ENCODE peak calls at places on chromosomes 6 and 20, in ten cellular contexts. One of them, this sample, is unnamed.

GRCh38 chr6:3124667-3125066 is 6.2 kb downstream of the BPHL start:
- DNase-seq in ELR: no peak
- DNase-seq in GM19239: no peak
- DNase-seq in activated CD4-positive, alpha-beta T cell treated with anti-CD3 and anti-CD28 coated beads, Interleukin-2, amount 10 ng/mL, durations not matched to agents 24 days and 14 days: no peak
- DNase-seq in HT-29: no peak
- DNase-seq in stimulated activated CD4-positive, alpha-beta T cell treated with anti-CD3 and anti-CD28 coated beads, TNF-alpha, amount 100 ng/mL, for 4 hours: no peak
- DNase-seq in NCI-H2081: no peak
- DNase-seq in neuronal stem cell: no peak
- DNase-seq in central memory CD8-positive, alpha-beta T cell: no peak
- DNase-seq in right cardiac atrium: no peak
- DNase-seq in this sample: no peak

GRCh38 chr6:49801525-49801924 is 14.4 kb upstream of the PGK2 start:
- DNase-seq in right cardiac atrium: no peak
- DNase-seq in activated CD4-positive, alpha-beta T cell treated with anti-CD3 and anti-CD28 coated beads, Interleukin-2, amount 10 ng/mL, durations not matched to agents 24 days and 14 days: no peak
- DNase-seq in central memory CD8-positive, alpha-beta T cell: no peak
- DNase-seq in ELR: no peak
- DNase-seq in stimulated activated CD4-positive, alpha-beta T cell treated with anti-CD3 and anti-CD28 coated beads, TNF-alpha, amount 100 ng/mL, for 4 hours: no peak
- DNase-seq in HT-29: no peak
- DNase-seq in NCI-H2081: no peak
- DNase-seq in neuronal stem cell: no peak
- DNase-seq in GM19239: no peak
- DNase-seq in this sample: no peak

GRCh38 chr20:49045440-49046086 is 549 bp upstream of the CSE1L start:
- DNase-seq in ELR: peak; percentile 23
- DNase-seq in NCI-H2081: no peak
- DNase-seq in neuronal stem cell: no peak
- DNase-seq in right cardiac atrium: peak; percentile 73
- DNase-seq in activated CD4-positive, alpha-beta T cell treated with anti-CD3 and anti-CD28 coated beads, Interleukin-2, amount 10 ng/mL, durations not matched to agents 24 days and 14 days: no peak
- DNase-seq in stimulated activated CD4-positive, alpha-beta T cell treated with anti-CD3 and anti-CD28 coated beads, TNF-alpha, amount 100 ng/mL, for 4 hours: no peak
- DNase-seq in central memory CD8-positive, alpha-beta T cell: no peak
- DNase-seq in GM19239: no peak
- DNase-seq in HT-29: no peak
- DNase-seq in this sample: no peak

GRCh38 chr20:62823688-62824475 is 7.0 kb downstream of the COL9A3 start:
- DNase-seq in neuronal stem cell: no peak
- DNase-seq in HT-29: no peak
- DNase-seq in stimulated activated CD4-positive, alpha-beta T cell treated with anti-CD3 and anti-CD28 coated beads, TNF-alpha, amount 100 ng/mL, for 4 hours: no peak
- DNase-seq in ELR: no peak
- DNase-seq in GM19239: no peak
- DNase-seq in NCI-H2081: no peak
- DNase-seq in central memory CD8-positive, alpha-beta T cell: no peak
- DNase-seq in right cardiac atrium: peak; percentile 46
- DNase-seq in activated CD4-positive, alpha-beta T cell treated with anti-CD3 and anti-CD28 coated beads, Interleukin-2, amount 10 ng/mL, durations not matched to agents 24 days and 14 days: peak; percentile 57
- DNase-seq in this sample: no peak

GRCh38 chr20:55390791-55391190 is 614.5 kb downstream of the CBLN4 start:
- DNase-seq in central memory CD8-positive, alpha-beta T cell: no peak
- DNase-seq in ELR: no peak
- DNase-seq in right cardiac atrium: no peak
- DNase-seq in HT-29: no peak
- DNase-seq in NCI-H2081: no peak
- DNase-seq in stimulated activated CD4-positive, alpha-beta T cell treated with anti-CD3 and anti-CD28 coated beads, TNF-alpha, amount 100 ng/mL, for 4 hours: no peak
- DNase-seq in neuronal stem cell: no peak
- DNase-seq in activated CD4-positive, alpha-beta T cell treated with anti-CD3 and anti-CD28 coated beads, Interleukin-2, amount 10 ng/mL, durations not matched to agents 24 days and 14 days: no peak
- DNase-seq in GM19239: no peak
- DNase-seq in this sample: no peak

GRCh38 chr20:63054695-63055240 is 48.0 kb upstream of the BHLHE23 start:
- DNase-seq in GM19239: no peak
- DNase-seq in activated CD4-positive, alpha-beta T cell treated with anti-CD3 and anti-CD28 coated beads, Interleukin-2, amount 10 ng/mL, durations not matched to agents 24 days and 14 days: no peak
- DNase-seq in central memory CD8-positive, alpha-beta T cell: no peak
- DNase-seq in HT-29: no peak
- DNase-seq in right cardiac atrium: peak; percentile 33
- DNase-seq in ELR: no peak
- DNase-seq in NCI-H2081: no peak
- DNase-seq in neuronal stem cell: no peak
- DNase-seq in stimulated activated CD4-positive, alpha-beta T cell treated with anti-CD3 and anti-CD28 coated beads, TNF-alpha, amount 100 ng/mL, for 4 hours: no peak
- DNase-seq in this sample: no peak

GRCh38 chr20:31693402-31693801 is 29.3 kb downstream of the BCL2L1 start:
- DNase-seq in activated CD4-positive, alpha-beta T cell treated with anti-CD3 and anti-CD28 coated beads, Interleukin-2, amount 10 ng/mL, durations not matched to agents 24 days and 14 days: no peak
- DNase-seq in HT-29: no peak
- DNase-seq in GM19239: no peak
- DNase-seq in neuronal stem cell: no peak
- DNase-seq in right cardiac atrium: no peak
- DNase-seq in stimulated activated CD4-positive, alpha-beta T cell treated with anti-CD3 and anti-CD28 coated beads, TNF-alpha, amount 100 ng/mL, for 4 hours: no peak
- DNase-seq in NCI-H2081: no peak
- DNase-seq in ELR: no peak
- DNase-seq in central memory CD8-positive, alpha-beta T cell: no peak
- DNase-seq in this sample: no peak

GRCh38 chr20:4896971-4897497 is 104.3 kb downstream of the SLC23A2 start:
- DNase-seq in activated CD4-positive, alpha-beta T cell treated with anti-CD3 and anti-CD28 coated beads, Interleukin-2, amount 10 ng/mL, durations not matched to agents 24 days and 14 days: peak; percentile 64
- DNase-seq in NCI-H2081: no peak
- DNase-seq in HT-29: peak; percentile 60
- DNase-seq in central memory CD8-positive, alpha-beta T cell: no peak
- DNase-seq in stimulated activated CD4-positive, alpha-beta T cell treated with anti-CD3 and anti-CD28 coated beads, TNF-alpha, amount 100 ng/mL, for 4 hours: no peak
- DNase-seq in right cardiac atrium: no peak
- DNase-seq in GM19239: no peak
- DNase-seq in ELR: peak; percentile 28
- DNase-seq in neuronal stem cell: no peak
- DNase-seq in this sample: no peak

GRCh38 chr6:141264101-141264500 is 868.6 kb upstream of the GJE1 start:
- DNase-seq in GM19239: no peak
- DNase-seq in central memory CD8-positive, alpha-beta T cell: no peak
- DNase-seq in stimulated activated CD4-positive, alpha-beta T cell treated with anti-CD3 and anti-CD28 coated beads, TNF-alpha, amount 100 ng/mL, for 4 hours: no peak
- DNase-seq in NCI-H2081: no peak
- DNase-seq in HT-29: no peak
- DNase-seq in activated CD4-positive, alpha-beta T cell treated with anti-CD3 and anti-CD28 coated beads, Interleukin-2, amount 10 ng/mL, durations not matched to agents 24 days and 14 days: no peak
- DNase-seq in ELR: peak; percentile 15
- DNase-seq in right cardiac atrium: no peak
- DNase-seq in neuronal stem cell: no peak
- DNase-seq in this sample: no peak

GRCh38 chr6:2578729-2579128 is 172.0 kb downstream of the MYLK4 start:
- DNase-seq in HT-29: no peak
- DNase-seq in ELR: peak; percentile 6
- DNase-seq in right cardiac atrium: no peak
- DNase-seq in stimulated activated CD4-positive, alpha-beta T cell treated with anti-CD3 and anti-CD28 coated beads, TNF-alpha, amount 100 ng/mL, for 4 hours: no peak
- DNase-seq in neuronal stem cell: no peak
- DNase-seq in NCI-H2081: no peak
- DNase-seq in activated CD4-positive, alpha-beta T cell treated with anti-CD3 and anti-CD28 coated beads, Interleukin-2, amount 10 ng/mL, durations not matched to agents 24 days and 14 days: peak; percentile 27
- DNase-seq in central memory CD8-positive, alpha-beta T cell: no peak
- DNase-seq in GM19239: no peak
- DNase-seq in this sample: no peak

GRCh38 chr6:106534564-106534982 is 94.7 kb downstream of the RTN4IP1 start:
- DNase-seq in central memory CD8-positive, alpha-beta T cell: no peak
- DNase-seq in neuronal stem cell: no peak
- DNase-seq in activated CD4-positive, alpha-beta T cell treated with anti-CD3 and anti-CD28 coated beads, Interleukin-2, amount 10 ng/mL, durations not matched to agents 24 days and 14 days: peak; percentile 77
- DNase-seq in GM19239: no peak
- DNase-seq in NCI-H2081: no peak
- DNase-seq in ELR: no peak
- DNase-seq in right cardiac atrium: no peak
- DNase-seq in stimulated activated CD4-positive, alpha-beta T cell treated with anti-CD3 and anti-CD28 coated beads, TNF-alpha, amount 100 ng/mL, for 4 hours: no peak
- DNase-seq in HT-29: no peak
- DNase-seq in this sample: no peak

GRCh38 chr6:31739639-31740396 is at the start of gene MSH5:
- DNase-seq in neuronal stem cell: peak; percentile 99
- DNase-seq in ELR: peak; percentile 100
- DNase-seq in GM19239: peak; percentile 83
- DNase-seq in central memory CD8-positive, alpha-beta T cell: peak; percentile 90
- DNase-seq in stimulated activated CD4-positive, alpha-beta T cell treated with anti-CD3 and anti-CD28 coated beads, TNF-alpha, amount 100 ng/mL, for 4 hours: peak; percentile 88
- DNase-seq in NCI-H2081: peak; percentile 98
- DNase-seq in right cardiac atrium: peak; percentile 99
- DNase-seq in HT-29: peak; percentile 99
- DNase-seq in activated CD4-positive, alpha-beta T cell treated with anti-CD3 and anti-CD28 coated beads, Interleukin-2, amount 10 ng/mL, durations not matched to agents 24 days and 14 days: peak; percentile 99
- DNase-seq in this sample: peak; percentile 96

GRCh38 chr20:62088258-62089127 is 22.8 kb upstream of the TAF4 start:
- DNase-seq in GM19239: no peak
- DNase-seq in right cardiac atrium: no peak
- DNase-seq in neuronal stem cell: no peak
- DNase-seq in ELR: peak; percentile 100
- DNase-seq in activated CD4-positive, alpha-beta T cell treated with anti-CD3 and anti-CD28 coated beads, Interleukin-2, amount 10 ng/mL, durations not matched to agents 24 days and 14 days: peak; percentile 60
- DNase-seq in NCI-H2081: no peak
- DNase-seq in central memory CD8-positive, alpha-beta T cell: no peak
- DNase-seq in stimulated activated CD4-positive, alpha-beta T cell treated with anti-CD3 and anti-CD28 coated beads, TNF-alpha, amount 100 ng/mL, for 4 hours: no peak
- DNase-seq in HT-29: peak; percentile 72
- DNase-seq in this sample: peak; percentile 97

GRCh38 chr6:158086054-158086705 is 81.9 kb downstream of the SERAC1 start:
- DNase-seq in neuronal stem cell: no peak
- DNase-seq in right cardiac atrium: no peak
- DNase-seq in stimulated activated CD4-positive, alpha-beta T cell treated with anti-CD3 and anti-CD28 coated beads, TNF-alpha, amount 100 ng/mL, for 4 hours: no peak
- DNase-seq in GM19239: no peak
- DNase-seq in NCI-H2081: no peak
- DNase-seq in central memory CD8-positive, alpha-beta T cell: no peak
- DNase-seq in activated CD4-positive, alpha-beta T cell treated with anti-CD3 and anti-CD28 coated beads, Interleukin-2, amount 10 ng/mL, durations not matched to agents 24 days and 14 days: peak; percentile 73
- DNase-seq in HT-29: no peak
- DNase-seq in ELR: no peak
- DNase-seq in this sample: no peak

GRCh38 chr6:123777554-123777953 is 26.1 kb upstream of the NKAIN2 start:
- DNase-seq in ELR: peak; percentile 6
- DNase-seq in neuronal stem cell: no peak
- DNase-seq in central memory CD8-positive, alpha-beta T cell: no peak
- DNase-seq in NCI-H2081: peak; percentile 17
- DNase-seq in stimulated activated CD4-positive, alpha-beta T cell treated with anti-CD3 and anti-CD28 coated beads, TNF-alpha, amount 100 ng/mL, for 4 hours: no peak
- DNase-seq in activated CD4-positive, alpha-beta T cell treated with anti-CD3 and anti-CD28 coated beads, Interleukin-2, amount 10 ng/mL, durations not matched to agents 24 days and 14 days: no peak
- DNase-seq in HT-29: peak; percentile 65
- DNase-seq in GM19239: no peak
- DNase-seq in right cardiac atrium: no peak
- DNase-seq in this sample: peak; percentile 18

GRCh38 chr20:10718671-10719070 is 44.9 kb upstream of the JAG1 start:
- DNase-seq in ELR: no peak
- DNase-seq in right cardiac atrium: no peak
- DNase-seq in HT-29: no peak
- DNase-seq in activated CD4-positive, alpha-beta T cell treated with anti-CD3 and anti-CD28 coated beads, Interleukin-2, amount 10 ng/mL, durations not matched to agents 24 days and 14 days: no peak
- DNase-seq in stimulated activated CD4-positive, alpha-beta T cell treated with anti-CD3 and anti-CD28 coated beads, TNF-alpha, amount 100 ng/mL, for 4 hours: no peak
- DNase-seq in central memory CD8-positive, alpha-beta T cell: no peak
- DNase-seq in NCI-H2081: no peak
- DNase-seq in neuronal stem cell: no peak
- DNase-seq in GM19239: no peak
- DNase-seq in this sample: no peak

GRCh38 chr6:158037021-158037420 is 55.4 kb downstream of the SYNJ2 start:
- DNase-seq in central memory CD8-positive, alpha-beta T cell: no peak
- DNase-seq in right cardiac atrium: no peak
- DNase-seq in neuronal stem cell: no peak
- DNase-seq in stimulated activated CD4-positive, alpha-beta T cell treated with anti-CD3 and anti-CD28 coated beads, TNF-alpha, amount 100 ng/mL, for 4 hours: no peak
- DNase-seq in ELR: no peak
- DNase-seq in NCI-H2081: no peak
- DNase-seq in GM19239: no peak
- DNase-seq in HT-29: no peak
- DNase-seq in activated CD4-positive, alpha-beta T cell treated with anti-CD3 and anti-CD28 coated beads, Interleukin-2, amount 10 ng/mL, durations not matched to agents 24 days and 14 days: no peak
- DNase-seq in this sample: no peak

GRCh38 chr6:169575365-169575764 is 126.5 kb downstream of the WDR27 start:
- DNase-seq in ELR: no peak
- DNase-seq in central memory CD8-positive, alpha-beta T cell: no peak
- DNase-seq in activated CD4-positive, alpha-beta T cell treated with anti-CD3 and anti-CD28 coated beads, Interleukin-2, amount 10 ng/mL, durations not matched to agents 24 days and 14 days: peak; percentile 37
- DNase-seq in GM19239: no peak
- DNase-seq in right cardiac atrium: no peak
- DNase-seq in neuronal stem cell: no peak
- DNase-seq in NCI-H2081: no peak
- DNase-seq in stimulated activated CD4-positive, alpha-beta T cell treated with anti-CD3 and anti-CD28 coated beads, TNF-alpha, amount 100 ng/mL, for 4 hours: no peak
- DNase-seq in HT-29: no peak
- DNase-seq in this sample: no peak